ENCODE peak calls at places on chromosomes 3 and 15, in seven cellular contexts. H is stimulated activated naive CD8-positive, alpha-beta T cell treated with anti-CD3 and anti-CD28 coated beads, Interleukin-15, Interleukin-2, amounts not matched to agents 100 U/mL and 50 U/mL, for 24 hours; A is SK-MEL-5; V is posterior cingulate gyrus; K is left colon; J is COLO829; R is activated naive CD8-positive, alpha-beta T cell treated with anti-CD3 and anti-CD28 coated beads, Interleukin-2, amount 50 U/mL, for 24 hours. W is an unnamed sample.

GRCh38 chr3:159881828-159882309 is 106.8 kb upstream of the IL12A start:
- DNase-seq in H (no peak), A (no peak), V (no peak), K (no peak), J (no peak), R (no peak), W (no peak)

GRCh38 chr3:171028779-171029232 is 2.3 kb upstream of the SLC2A2 start:
- DNase-seq in H (no peak), A (no peak), V (no peak), K (no peak), J (no peak), R (no peak), W (no peak)

GRCh38 chr3:112519424-112520001 is 20.2 kb upstream of the BTLA start:
- DNase-seq in H (no peak), A (peak), V (no peak), K (no peak), J (peak), R (no peak), W (no peak)

GRCh38 chr3:182509312-182509711 is 284.0 kb upstream of the ATP11B start:
- DNase-seq in H (no peak), A (no peak), V (no peak), K (no peak), J (no peak), R (no peak), W (no peak)

GRCh38 chr15:97783240-97783639 is 177.3 kb upstream of the ARRDC4 start:
- DNase-seq in H (no peak), A (no peak), V (no peak), K (no peak), J (peak), R (no peak), W (no peak)

GRCh38 chr3:120077726-120078125 is 16.5 kb downstream of the GSK3B start:
- DNase-seq in H (no peak), A (no peak), V (no peak), K (no peak), J (no peak), R (no peak), W (no peak)

GRCh38 chr15:70451861-70452653 is 311.3 kb downstream of the UACA start:
- DNase-seq in H (no peak), A (no peak), V (no peak), K (peak), J (no peak), R (peak), W (no peak)

GRCh38 chr15:47987908-47988532 is 132.8 kb upstream of the SLC24A5 start:
- DNase-seq in H (no peak), A (peak), V (no peak), K (no peak), J (peak), R (peak), W (no peak)

GRCh38 chr3:194080473-194080872 is 55.5 kb upstream of the HES1 start:
- DNase-seq in H (no peak), A (no peak), V (no peak), K (no peak), J (no peak), R (no peak), W (no peak)

GRCh38 chr3:42608586-42608985 is 8.1 kb downstream of the NKTR start:
- DNase-seq in H (no peak), A (no peak), V (no peak), K (no peak), J (no peak), R (no peak), W (no peak)

GRCh38 chr3:150232992-150233451 is 175.1 kb upstream of the TSC22D2 start:
- DNase-seq in H (no peak), A (no peak), V (no peak), K (no peak), J (no peak), R (no peak), W (peak)

GRCh38 chr3:195441971-195442572 is 748 bp downstream of the ACAP2 start:
- DNase-seq in H (peak), A (peak), V (peak), K (peak), J (peak), R (peak), W (peak)

GRCh38 chr3:170410428-170411029 is 8.1 kb upstream of the CLDN11 start:
- DNase-seq in H (no peak), A (peak), V (no peak), K (no peak), J (peak), R (no peak), W (no peak)

GRCh38 chr3:125154800-125155269 is 57.7 kb downstream of the SLC12A8 start:
- DNase-seq in H (peak), A (no peak), V (no peak), K (no peak), J (no peak), R (peak), W (no peak)

GRCh38 chr15:74007820-74008371 is 13.4 kb downstream of the PML start:
- DNase-seq in H (no peak), A (no peak), V (no peak), K (no peak), J (no peak), R (no peak), W (no peak)

GRCh38 chr3:42148982-42149432 is 57.9 kb downstream of the TRAK1 start:
- DNase-seq in H (no peak), A (no peak), V (peak), K (no peak), J (no peak), R (no peak), W (peak)

GRCh38 chr3:184472723-184473419 is 88.7 kb upstream of the EPHB3 start:
- DNase-seq in H (peak), A (no peak), V (no peak), K (no peak), J (no peak), R (peak), W (no peak)

W was measured in occipital lobe.